ENCODE peak calls at places on chromosomes 12 and 14, in nine cellular contexts. K, G, O, D, Q, U, N, B and P are unnamed samples. For H3K36me3, the result is how much of the 10 kb centered on the place peaks cover.

GRCh38 chr14:35858521-35859209 is 32.5 kb downstream of the BRMS1L start:
- DNase-seq in Q (no peak), B (no peak), K (no peak), O (no peak), U (peak), D (no peak), N (no peak), G (no peak), P (no peak)

GRCh38 chr12:66879392-66879791 is 200.5 kb upstream of the GRIP1 start:
- DNase-seq in U (no peak), N (no peak), Q (no peak), K (no peak), O (no peak), B (no peak), G (no peak), D (no peak), P (no peak)

GRCh38 chr14:94673781-94674231 is 61.6 kb downstream of the SERPINA3 start:
- DNase-seq in O (peak), B (no peak), D (no peak), U (peak), Q (no peak), K (no peak), N (no peak), G (no peak), P (no peak)

GRCh38 chr12:131204416-131205311 is 251.0 kb downstream of the ADGRD1 start:
- DNase-seq in U (no peak), Q (no peak), O (no peak), N (no peak), K (no peak), B (no peak), G (peak), D (no peak), P (no peak)

GRCh38 chr14:53295985-53296582 is 143.0 kb upstream of the DDHD1 start:
- DNase-seq in B (no peak), K (no peak), G (no peak), D (no peak), Q (no peak), N (peak), U (peak), O (no peak), P (no peak)

GRCh38 chr12:102120886-102121285 is 903 bp downstream of the PARPBP start:
- DNase-seq in G (no peak), O (no peak), K (no peak), B (no peak), Q (no peak), U (peak), N (peak), D (no peak), P (no peak)

GRCh38 chr12:9687228-9687627 is 17.7 kb downstream of the CLEC2D start:
- DNase-seq in N (peak), B (no peak), K (no peak), Q (no peak), O (no peak), G (no peak), D (no peak), U (peak), P (no peak)

GRCh38 chr12:28750946-28751714 is 397.9 kb upstream of the FAR2 start:
- DNase-seq in B (no peak), N (no peak), G (no peak), Q (no peak), O (no peak), K (no peak), D (no peak), U (peak), P (no peak)

DNA sequence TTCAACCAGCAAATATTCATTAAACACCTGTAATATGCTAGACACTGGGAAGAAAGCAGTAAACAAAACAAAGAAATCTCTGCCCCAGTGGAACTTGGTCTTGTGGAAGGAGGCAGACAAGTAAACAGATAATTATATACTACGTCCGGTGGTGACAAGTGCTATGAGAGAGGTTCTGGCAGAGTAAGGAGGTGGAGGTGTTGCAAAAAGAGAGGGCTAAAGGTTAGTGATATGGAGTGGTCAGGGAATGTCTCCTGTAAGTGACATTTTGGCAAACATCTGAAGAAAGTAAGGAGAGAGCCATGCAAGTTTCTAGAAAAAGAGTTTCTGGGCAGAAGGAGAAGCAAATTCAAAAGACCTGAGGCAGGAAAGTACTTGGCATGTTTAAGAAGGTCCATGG is 73.4 kb downstream of the RIC8B start:
- DNase-seq in G (no peak), K (no peak), U (no peak), B (no peak), O (no peak), N (no peak), Q (no peak), D (no peak), P (no peak)
- H3K36me3 ChIP-seq in G (under half), K (under half), U (under half), B (under half), O (under half), N (under half), Q (under half), D (under half), P (under half)

DNA sequence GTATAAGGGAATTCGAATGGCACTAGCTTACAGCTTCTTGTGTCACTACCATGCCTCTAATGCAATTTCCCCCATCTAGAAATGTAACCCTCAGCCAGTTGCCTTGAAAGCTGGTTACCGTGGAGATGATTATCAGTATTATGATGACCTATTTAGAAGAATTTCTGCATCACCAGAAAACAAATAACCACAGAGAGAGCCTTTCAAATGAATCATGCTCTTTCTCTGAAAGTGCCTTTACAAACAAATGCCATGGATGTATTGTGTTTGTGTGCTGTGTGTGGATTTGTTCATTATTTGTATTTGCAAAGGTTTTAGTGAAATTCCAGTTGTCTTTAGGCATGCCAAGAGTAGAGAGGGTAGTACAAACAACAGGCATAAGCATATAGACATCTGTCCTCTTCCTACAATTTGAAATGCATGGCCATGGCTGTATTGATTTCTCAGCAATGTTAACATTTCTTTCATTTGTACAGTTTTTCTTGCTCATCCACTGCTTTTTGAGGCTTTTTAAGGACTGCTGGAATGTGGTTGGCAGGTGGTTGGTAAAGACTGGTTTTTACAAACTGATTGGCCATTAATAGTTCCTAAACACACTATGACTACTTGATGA is 266.5 kb downstream of the PAWR start:
- DNase-seq in Q (no peak), B (no peak), U (peak), K (no peak), O (no peak), G (no peak), D (no peak), N (no peak), P (no peak)
- H3K27ac ChIP-seq in Q (peak), B (peak), U (no peak), K (no peak), O (peak), G (peak), D (no peak), N (no peak), P (no peak)

GRCh38 chr14:68279437-68279720 is 459.8 kb downstream of the RAD51B start:
- DNase-seq in N (no peak), G (no peak), K (no peak), U (no peak), B (no peak), O (no peak), Q (no peak), D (no peak), P (no peak)

GRCh38 chr14:68279777-68280233 is 460.2 kb downstream of the RAD51B start:
- DNase-seq in U (no peak), D (no peak), O (no peak), N (no peak), Q (no peak), B (no peak), K (no peak), G (no peak), P (no peak)

GRCh38 chr14:68281497-68281896 is 461.9 kb downstream of the RAD51B start:
- DNase-seq in Q (no peak), O (no peak), K (no peak), D (no peak), B (no peak), G (no peak), N (no peak), U (no peak), P (no peak)

GRCh38 chr14:68282479-68283377 is 463.1 kb downstream of the RAD51B start:
- DNase-seq in D (no peak), U (no peak), Q (no peak), B (no peak), G (no peak), K (no peak), N (no peak), O (no peak), P (no peak)

GRCh38 chr14:68278568-68279436 is 459.2 kb downstream of the RAD51B start:
- DNase-seq in U (peak), K (no peak), G (no peak), O (no peak), B (peak), D (peak), N (peak), Q (no peak), P (no peak)
- TF ChIP-seq POLR2A in U (no peak), K (no peak), G (no peak), O (no peak), B (no peak), D (no peak), N (no peak), Q (no peak), P (no peak)

DNA sequence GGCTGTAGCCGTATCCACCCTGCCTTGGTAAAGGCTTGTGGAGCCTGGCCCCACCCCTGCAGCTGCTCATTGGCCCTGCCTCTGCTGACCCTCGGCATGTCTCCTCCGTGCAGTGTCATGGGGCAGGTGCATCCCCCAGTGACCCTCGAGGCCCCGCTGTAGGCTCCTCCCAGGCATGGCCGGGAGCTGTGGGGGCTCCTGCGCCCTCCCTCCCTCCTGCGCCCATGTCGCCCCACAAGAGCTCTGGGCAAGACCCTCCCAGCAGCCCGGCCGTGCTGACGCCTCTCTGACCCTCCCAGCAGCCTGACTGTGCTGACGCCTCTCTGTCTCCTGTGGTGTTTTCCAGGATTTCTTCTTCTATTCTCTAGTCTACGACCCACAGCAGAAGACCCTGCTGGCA is 20.8 kb upstream of the CRIP2 start:
- DNase-seq in G (no peak), K (no peak), N (no peak), D (no peak), U (no peak), Q (no peak), O (no peak), B (no peak), P (no peak)
- H3K36me3 ChIP-seq in G (under half), K (under half), N (half or more), D (under half), U (half or more), Q (under half), O (under half), B (under half), P (under half)

GRCh38 chr12:110224379-110225304 is 56.4 kb upstream of the ATP2A2 start:
- DNase-seq in O (no peak), N (no peak), Q (peak), G (peak), B (no peak), K (no peak), U (peak), D (no peak), P (no peak)

GRCh38 chr12:110223777-110224378 is 57.2 kb upstream of the ATP2A2 start:
- DNase-seq in N (no peak), K (no peak), U (peak), O (no peak), B (no peak), G (no peak), D (no peak), Q (no peak), P (no peak)

GRCh38 chr12:110228756-110229155 is 52.3 kb upstream of the ATP2A2 start:
- DNase-seq in B (no peak), N (no peak), D (no peak), Q (no peak), O (no peak), G (no peak), K (no peak), U (no peak), P (no peak)

GRCh38 chr12:110229409-110229808 is 51.6 kb upstream of the ATP2A2 start:
- DNase-seq in G (no peak), Q (no peak), U (no peak), K (no peak), N (no peak), D (no peak), B (no peak), O (no peak), P (no peak)

DNA sequence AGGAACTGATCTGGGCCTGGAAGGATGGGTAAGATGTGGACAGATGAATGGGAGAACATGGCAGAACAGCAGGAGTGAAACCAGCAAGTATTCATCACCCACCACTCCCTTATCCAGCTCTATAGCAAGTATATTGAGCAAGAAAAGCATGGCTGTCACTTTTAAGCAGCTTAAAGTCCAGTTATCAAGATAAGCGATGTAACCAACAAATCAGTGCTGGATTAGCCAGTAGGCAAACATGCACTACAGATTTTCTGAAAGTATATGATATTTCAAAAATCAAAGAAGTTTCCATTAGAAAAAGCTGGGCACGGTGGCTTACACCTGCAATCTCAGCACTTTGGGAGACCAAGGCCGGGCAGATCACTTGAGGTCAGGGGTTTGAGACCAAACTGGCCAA is 53.9 kb upstream of the ATP2A2 start:
- DNase-seq in B (no peak), G (no peak), K (no peak), U (no peak), N (no peak), Q (no peak), D (no peak), O (no peak), P (no peak)
- H3K27ac ChIP-seq in B (no peak), G (no peak), K (no peak), U (no peak), N (no peak), Q (no peak), D (no peak), O (no peak), P (no peak)

DNA sequence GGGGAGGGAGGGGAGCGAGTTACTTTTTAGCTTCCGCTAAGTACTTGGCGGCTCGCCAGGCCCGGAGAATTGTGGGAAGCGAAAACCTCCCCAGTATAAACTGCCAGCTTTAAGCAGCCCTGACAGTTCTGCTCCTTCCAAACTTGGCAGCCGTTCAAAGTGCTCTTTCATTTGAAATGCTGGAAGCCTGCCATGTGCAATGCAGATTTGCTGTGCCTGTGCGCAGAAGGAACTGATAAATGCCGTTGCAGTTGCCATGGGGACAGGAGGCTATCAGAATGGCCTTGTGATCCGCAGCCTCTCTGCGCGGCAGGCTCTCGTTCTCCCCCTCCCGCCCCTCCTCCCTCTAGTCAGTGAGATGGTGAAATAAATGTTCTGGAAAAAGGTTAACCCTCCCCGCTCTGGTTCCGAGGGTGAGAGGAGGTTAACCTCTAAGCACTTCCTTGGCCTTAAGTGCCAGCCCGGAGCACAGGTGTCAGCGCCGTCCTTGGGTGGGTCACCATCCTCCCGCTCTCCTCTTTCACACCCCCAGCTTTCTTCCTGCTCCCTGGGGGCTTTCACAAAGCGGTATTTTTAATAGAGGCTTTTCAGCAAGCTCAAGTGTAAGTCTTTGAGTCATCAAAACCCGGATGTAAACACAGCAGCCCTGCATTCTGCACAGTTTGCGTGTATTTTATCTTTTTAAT is 11.9 kb upstream of the IRF2BPL start:
- DNase-seq in N (peak), O (peak), K (peak), D (peak), G (peak), B (peak), Q (peak), U (peak), P (peak)
- TF ChIP-seq POLR2A in N (no peak), O (no peak), K (no peak), D (no peak), G (no peak), B (no peak), Q (no peak), U (peak), P (no peak)

GRCh38 chr14:104708606-104709268 is 15.3 kb upstream of the ADSS1 start:
- DNase-seq in O (peak), B (peak), D (no peak), Q (peak), K (peak), G (no peak), N (peak), U (peak), P (peak)

GRCh38 chr14:104712881-104713734 is 10.9 kb upstream of the ADSS1 start:
- DNase-seq in N (no peak), Q (no peak), O (no peak), G (no peak), D (no peak), K (no peak), B (no peak), U (no peak), P (no peak)

GRCh38 chr14:104707629-104708595 is 16.1 kb upstream of the ADSS1 start:
- DNase-seq in K (no peak), B (no peak), U (no peak), Q (no peak), O (no peak), G (no peak), D (no peak), N (no peak), P (no peak)

GRCh38 chr14:104709387-104710019 is 14.5 kb upstream of the ADSS1 start:
- DNase-seq in O (no peak), Q (no peak), B (no peak), U (no peak), N (no peak), K (no peak), G (no peak), D (no peak), P (no peak)

GRCh38 chr14:104710071-104710735 is 13.8 kb upstream of the ADSS1 start:
- DNase-seq in D (no peak), G (no peak), O (no peak), K (no peak), B (no peak), Q (no peak), U (no peak), N (no peak), P (no peak)
- H3K36me3 ChIP-seq in D (under half), G (under half), O (under half), K (under half), B (under half), Q (under half), U (half or more), N (under half), P (under half)

DNA sequence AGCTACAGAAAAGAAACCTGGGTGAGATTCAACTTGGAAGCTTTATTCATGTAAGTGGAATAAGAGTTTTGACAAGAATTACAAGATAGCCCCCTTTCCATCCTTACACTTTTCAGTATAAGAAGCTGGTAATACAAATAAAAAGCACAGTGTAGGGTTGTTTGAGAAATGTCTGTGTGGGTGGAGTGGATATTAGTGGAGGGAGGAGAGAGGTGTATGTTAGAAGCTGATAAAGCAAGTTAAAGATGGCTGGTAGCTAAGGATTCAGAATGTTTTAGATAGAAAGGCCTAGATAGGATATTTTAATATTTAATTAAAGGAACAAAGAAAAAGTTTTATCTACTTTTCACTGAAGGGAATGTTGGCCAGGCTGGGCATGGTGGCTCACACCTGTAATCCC is 12.5 kb downstream of the CFAP54 start:
- DNase-seq in O (no peak), G (no peak), N (no peak), U (no peak), D (no peak), K (no peak), Q (no peak), B (no peak), P (no peak)
- H3K27ac ChIP-seq in O (peak), G (peak), N (peak), U (no peak), D (peak), K (no peak), Q (no peak), B (peak), P (peak)